ENCODE peak calls at places on chromosomes 13 and 19, in eight cellular contexts. I is stimulated activated naive CD8-positive, alpha-beta T cell treated with anti-CD3 and anti-CD28 coated beads, Interleukin-15, Interleukin-2, amounts not matched to agents 100 U/mL and 50 U/mL, for 24 hours; C is HCEC 1CT; E is RKO; Q is body of pancreas; B is DMS153; O is progenitor cell of endocrine pancreas; Y is GF-D8. T is an unnamed sample.

GRCh38 chr13:29515372-29515771 is 80.1 kb downstream of the SLC7A1 start:
- DNase-seq in I (no peak), C (no peak), E (no peak), Q (no peak), B (no peak), O (no peak), Y (no peak), T (no peak)

GRCh38 chr19:15616627-15617270 is 1.7 kb downstream of the CYP4F8 start:
- DNase-seq in I (no peak), C (no peak), E (no peak), Q (no peak), B (no peak), O (no peak), Y (no peak), T (no peak)

GRCh38 chr13:46603165-46603603 is 50.2 kb downstream of the LRCH1 start:
- DNase-seq in I (no peak), C (peak), E (peak), Q (no peak), B (no peak), O (no peak), Y (no peak), T (no peak)

GRCh38 chr13:48160879-48161278 is 66.0 kb upstream of the MED4 start:
- DNase-seq in I (no peak), C (peak), E (no peak), Q (no peak), B (no peak), O (no peak), Y (no peak), T (no peak)

GRCh38 chr19:10634881-10635463 is 9.6 kb downstream of the SLC44A2 start:
- DNase-seq in I (no peak), C (no peak), E (no peak), Q (no peak), B (no peak), O (no peak), Y (no peak), T (no peak)

GRCh38 chr13:46562152-46562551 is 9.2 kb downstream of the LRCH1 start:
- DNase-seq in I (no peak), C (no peak), E (no peak), Q (no peak), B (no peak), O (no peak), Y (no peak), T (no peak)

GRCh38 chr19:30978639-30979038 is 370.6 kb downstream of the TSHZ3 start:
- DNase-seq in I (no peak), C (no peak), E (no peak), Q (no peak), B (no peak), O (no peak), Y (no peak), T (no peak)

GRCh38 chr13:59452189-59452588 is 711.5 kb downstream of the DIAPH3 start:
- DNase-seq in I (no peak), C (no peak), E (no peak), Q (no peak), B (peak), O (no peak), Y (peak), T (no peak)

GRCh38 chr13:47420012-47420411 is 523.2 kb upstream of the HTR2A start:
- DNase-seq in I (no peak), C (peak), E (no peak), Q (no peak), B (no peak), O (no peak), Y (no peak), T (no peak)

GRCh38 chr13:113220877-113221276 is 11.5 kb downstream of the CUL4A start:
- DNase-seq in I (no peak), C (no peak), E (no peak), Q (no peak), B (no peak), O (no peak), Y (no peak), T (no peak)

GRCh38 chr19:16703677-16704076 is 16.0 kb upstream of the NWD1 start:
- DNase-seq in I (no peak), C (no peak), E (no peak), Q (no peak), B (no peak), O (no peak), Y (no peak), T (no peak)

GRCh38 chr19:54188224-54188871 is 1.0 kb downstream of the MBOAT7 start:
- DNase-seq in I (peak), C (no peak), E (peak), Q (no peak), B (no peak), O (no peak), Y (peak), T (peak)

GRCh38 chr13:22110368-22110767 is 439.5 kb downstream of the FGF9 start:
- DNase-seq in I (no peak), C (no peak), E (no peak), Q (peak), B (no peak), O (no peak), Y (no peak), T (no peak)

GRCh38 chr19:51127755-51128154 is 3.0 kb downstream of the SIGLEC9 start:
- DNase-seq in I (peak), C (no peak), E (no peak), Q (no peak), B (no peak), O (no peak), Y (peak), T (no peak)

GRCh38 chr19:49983645-49984229 is 22.8 kb upstream of the SIGLEC11 start:
- DNase-seq in I (peak), C (peak), E (peak), Q (peak), B (no peak), O (peak), Y (no peak), T (no peak)

GRCh38 chr19:45160870-45161714 is at the start of gene NKPD1:
- DNase-seq in I (no peak), C (no peak), E (no peak), Q (peak), B (peak), O (peak), Y (no peak), T (peak)

GRCh38 chr13:42720116-42720857 is 61.1 kb upstream of the FAM216B start:
- DNase-seq in I (no peak), C (peak), E (peak), Q (peak), B (peak), O (no peak), Y (no peak), T (peak)

GRCh38 chr19:30742539-30742938 is 370.4 kb downstream of the ZNF536 start:
- DNase-seq in I (no peak), C (no peak), E (no peak), Q (no peak), B (no peak), O (no peak), Y (no peak), T (no peak)

GRCh38 chr13:76795701-76796695 is 90.2 kb downstream of the KCTD12 start:
- DNase-seq in I (no peak), C (no peak), E (no peak), Q (no peak), B (peak), O (no peak), Y (no peak), T (no peak)

GRCh38 chr13:77362166-77362565 is 35.3 kb upstream of the MYCBP2 start:
- DNase-seq in I (no peak), C (no peak), E (no peak), Q (no peak), B (no peak), O (no peak), Y (no peak), T (no peak)

GRCh38 chr13:94112227-94112626 is 367.3 kb downstream of the DCT start:
- DNase-seq in I (no peak), C (peak), E (peak), Q (peak), B (no peak), O (no peak), Y (no peak), T (no peak)

GRCh38 chr13:79522583-79522982 is 41.6 kb downstream of the NDFIP2 start:
- DNase-seq in I (peak), C (peak), E (no peak), Q (no peak), B (no peak), O (no peak), Y (peak), T (no peak)

GRCh38 chr19:19628499-19629134 is 597 bp upstream of the LPAR2 start:
- DNase-seq in I (peak), C (no peak), E (no peak), Q (peak), B (peak), O (peak), Y (no peak), T (peak)

GRCh38 chr13:50512602-50513527 is 330.6 kb downstream of the DLEU7 start:
- DNase-seq in I (peak), C (no peak), E (no peak), Q (peak), B (peak), O (no peak), Y (no peak), T (peak)

GRCh38 chr19:9917322-9917721 is 19.0 kb downstream of the OLFM2 start:
- DNase-seq in I (no peak), C (peak), E (peak), Q (peak), B (peak), O (no peak), Y (no peak), T (no peak)

GRCh38 chr19:48292798-48293197 is 22.9 kb downstream of the ZNF114 start:
- DNase-seq in I (no peak), C (peak), E (peak), Q (no peak), B (no peak), O (no peak), Y (no peak), T (no peak)

GRCh38 chr13:70630247-70630646 is 522.0 kb upstream of the KLHL1 start:
- DNase-seq in I (no peak), C (no peak), E (no peak), Q (no peak), B (no peak), O (no peak), Y (no peak), T (no peak)

GRCh38 chr13:27293051-27293691 is 22.5 kb downstream of the RASL11A start:
- DNase-seq in I (no peak), C (no peak), E (no peak), Q (no peak), B (no peak), O (no peak), Y (no peak), T (no peak)

GRCh38 chr19:33248104-33248503 is 22.5 kb upstream of the SLC7A10 start:
- DNase-seq in I (no peak), C (no peak), E (no peak), Q (no peak), B (no peak), O (no peak), Y (no peak), T (peak)

GRCh38 chr13:113787694-113788093 is 28.7 kb downstream of the TMEM255B start:
- DNase-seq in I (no peak), C (no peak), E (no peak), Q (no peak), B (no peak), O (no peak), Y (no peak), T (no peak)